ENCODE peak calls at places on chromosome 5, in four cellular contexts. One of them, this sample, is unnamed.

GRCh38 chr5:458547-459353 is 15.8 kb downstream of the EXOC3 start:
- DNase-seq in erythroblast: no peak
- DNase-seq in non-pigmented ciliary epithelial cell: no peak
- DNase-seq in stimulated activated naive CD8-positive, alpha-beta T cell treated with anti-CD3 and anti-CD28 coated beads, Interleukin-15, amount 100 ng/mL, for 72 hours: peak; percentile 36
- DNase-seq in this sample: no peak

GRCh38 chr5:132651838-132652476 is 6.0 kb upstream of the IL13 start:
- DNase-seq in erythroblast: peak; percentile 95
- DNase-seq in non-pigmented ciliary epithelial cell: no peak
- DNase-seq in stimulated activated naive CD8-positive, alpha-beta T cell treated with anti-CD3 and anti-CD28 coated beads, Interleukin-15, amount 100 ng/mL, for 72 hours: no peak
- DNase-seq in this sample: no peak

GRCh38 chr5:102777099-102777498 is 22.0 kb downstream of the PAM start:
- DNase-seq in erythroblast: no peak
- DNase-seq in non-pigmented ciliary epithelial cell: no peak
- DNase-seq in stimulated activated naive CD8-positive, alpha-beta T cell treated with anti-CD3 and anti-CD28 coated beads, Interleukin-15, amount 100 ng/mL, for 72 hours: no peak
- DNase-seq in this sample: no peak

GRCh38 chr5:65742565-65743231 is 20.7 kb downstream of the NLN start:
- DNase-seq in erythroblast: peak; percentile 57
- DNase-seq in non-pigmented ciliary epithelial cell: peak; percentile 65
- DNase-seq in stimulated activated naive CD8-positive, alpha-beta T cell treated with anti-CD3 and anti-CD28 coated beads, Interleukin-15, amount 100 ng/mL, for 72 hours: no peak
- DNase-seq in this sample: peak; percentile 46

GRCh38 chr5:110288766-110289165 is 437.7 kb downstream of the TMEM232 start:
- DNase-seq in erythroblast: no peak
- DNase-seq in non-pigmented ciliary epithelial cell: peak; percentile 15
- DNase-seq in stimulated activated naive CD8-positive, alpha-beta T cell treated with anti-CD3 and anti-CD28 coated beads, Interleukin-15, amount 100 ng/mL, for 72 hours: no peak
- DNase-seq in this sample: no peak

GRCh38 chr5:32094691-32095090 is 79.4 kb downstream of the GOLPH3 start:
- DNase-seq in erythroblast: no peak
- DNase-seq in non-pigmented ciliary epithelial cell: no peak
- DNase-seq in stimulated activated naive CD8-positive, alpha-beta T cell treated with anti-CD3 and anti-CD28 coated beads, Interleukin-15, amount 100 ng/mL, for 72 hours: no peak
- DNase-seq in this sample: no peak

GRCh38 chr5:143464723-143465490 is 61.4 kb upstream of the NR3C1 start:
- DNase-seq in erythroblast: no peak
- DNase-seq in non-pigmented ciliary epithelial cell: no peak
- DNase-seq in stimulated activated naive CD8-positive, alpha-beta T cell treated with anti-CD3 and anti-CD28 coated beads, Interleukin-15, amount 100 ng/mL, for 72 hours: no peak
- DNase-seq in this sample: no peak

GRCh38 chr5:95842955-95843544 is 20.5 kb upstream of the GLRX start:
- DNase-seq in erythroblast: peak; percentile 85
- DNase-seq in non-pigmented ciliary epithelial cell: peak; percentile 71
- DNase-seq in stimulated activated naive CD8-positive, alpha-beta T cell treated with anti-CD3 and anti-CD28 coated beads, Interleukin-15, amount 100 ng/mL, for 72 hours: peak; percentile 53
- DNase-seq in this sample: peak; percentile 95

GRCh38 chr5:178285399-178286225 is 53.0 kb upstream of the PHYKPL start:
- DNase-seq in erythroblast: no peak
- DNase-seq in non-pigmented ciliary epithelial cell: no peak
- DNase-seq in stimulated activated naive CD8-positive, alpha-beta T cell treated with anti-CD3 and anti-CD28 coated beads, Interleukin-15, amount 100 ng/mL, for 72 hours: no peak
- DNase-seq in this sample: no peak

GRCh38 chr5:67149057-67149634 is 47.5 kb downstream of the CD180 start:
- DNase-seq in erythroblast: no peak
- DNase-seq in non-pigmented ciliary epithelial cell: no peak
- DNase-seq in stimulated activated naive CD8-positive, alpha-beta T cell treated with anti-CD3 and anti-CD28 coated beads, Interleukin-15, amount 100 ng/mL, for 72 hours: no peak
- DNase-seq in this sample: no peak

GRCh38 chr5:991472-992267 is 16.9 kb upstream of the NKD2 start:
- DNase-seq in erythroblast: no peak
- DNase-seq in non-pigmented ciliary epithelial cell: no peak
- DNase-seq in stimulated activated naive CD8-positive, alpha-beta T cell treated with anti-CD3 and anti-CD28 coated beads, Interleukin-15, amount 100 ng/mL, for 72 hours: no peak
- DNase-seq in this sample: no peak

GRCh38 chr5:106127341-106127781 is 1543.4 kb downstream of the EFNA5 start:
- DNase-seq in erythroblast: no peak
- DNase-seq in non-pigmented ciliary epithelial cell: no peak
- DNase-seq in stimulated activated naive CD8-positive, alpha-beta T cell treated with anti-CD3 and anti-CD28 coated beads, Interleukin-15, amount 100 ng/mL, for 72 hours: no peak
- DNase-seq in this sample: no peak

This sample was measured in KBM-7.